ENCODE peak calls at places on chromosomes 1 and 21, in six cellular contexts. U is AG10803, L is PC-3, K is IMR-90, F is Caco-2, R is esophagus squamous epithelium. Y is an unnamed sample.

GRCh38 chr1:67031848-67032247 is 22.1 kb downstream of the SLC35D1 start:
- DNase-seq in U (no peak), F (no peak), K (no peak), L (no peak), R (no peak), Y (no peak)

GRCh38 chr1:32701951-32702598 is 495 bp downstream of the SYNC start:
- DNase-seq in U (peak; percentile 46), K (peak; percentile 33), L (peak; percentile 19), R (no peak), F (no peak), Y (peak; percentile 53)

GRCh38 chr1:7847599-7847998 is 5.3 kb downstream of the UTS2 start:
- DNase-seq in K (peak; percentile 93), R (no peak), U (peak; percentile 85), F (no peak), L (peak; percentile 55), Y (peak; percentile 56)

GRCh38 chr1:241972703-241973375 is 15.3 kb downstream of the BECN2 start:
- DNase-seq in K (no peak), R (no peak), L (no peak), F (peak; percentile 57), U (peak; percentile 42), Y (peak; percentile 15)

GRCh38 chr1:78651247-78651646 is 1.6 kb downstream of the IFI44 start:
- DNase-seq in U (peak; percentile 62), K (peak; percentile 13), F (no peak), R (no peak), L (no peak), Y (peak; percentile 59)

GRCh38 chr1:177208920-177209319 is 38.2 kb downstream of the BRINP2 start:
- DNase-seq in K (no peak), R (no peak), U (no peak), L (no peak), F (no peak), Y (no peak)

GRCh38 chr21:45856940-45857339 is 124.6 kb upstream of the COL6A1 start:
- DNase-seq in K (no peak), U (no peak), F (no peak), L (no peak), R (no peak), Y (no peak)

GRCh38 chr1:44705938-44706337 is 25.0 kb downstream of the RNU5D-1 start:
- DNase-seq in F (no peak), K (no peak), R (no peak), U (no peak), L (no peak), Y (no peak)

GRCh38 chr1:153494976-153495535 is 34.6 kb upstream of the S100A7 start:
- DNase-seq in U (peak; percentile 45), R (no peak), F (peak; percentile 82), L (peak; percentile 88), K (peak; percentile 52), Y (no peak)

GRCh38 chr1:119139857-119140176 is 636 bp downstream of the WARS2 start:
- DNase-seq in R (no peak), K (no peak), F (no peak), U (no peak), L (no peak), Y (no peak)

GRCh38 chr1:155509064-155509463 is 53.5 kb downstream of the ASH1L start:
- DNase-seq in U (no peak), L (no peak), R (no peak), F (no peak), K (no peak), Y (no peak)

GRCh38 chr1:248850124-248850523 is 8.8 kb downstream of the ZNF692 start:
- DNase-seq in U (no peak), F (no peak), L (no peak), K (no peak), R (no peak), Y (no peak)

GRCh38 chr1:209354111-209354839 is 229.2 kb upstream of the CAMK1G start:
- DNase-seq in R (no peak), F (peak; percentile 84), U (peak; percentile 91), K (peak; percentile 92), L (peak; percentile 98), Y (peak; percentile 80)

GRCh38 chr1:2452583-2453315 is 23.3 kb upstream of the PLCH2 start:
- DNase-seq in L (peak; percentile 25), R (no peak), K (peak; percentile 12), F (no peak), U (no peak), Y (no peak)

GRCh38 chr1:46546210-46546609 is 5.2 kb downstream of the KNCN start:
- DNase-seq in F (no peak), K (no peak), U (no peak), L (no peak), R (no peak), Y (no peak)

GRCh38 chr21:42200906-42201614 is 17.9 kb upstream of the ABCG1 start:
- DNase-seq in K (no peak), F (no peak), L (no peak), U (no peak), R (no peak), Y (no peak)

GRCh38 chr1:157363660-157364140 is 188.6 kb downstream of the FCRL5 start:
- DNase-seq in K (peak; percentile 22), U (peak; percentile 52), R (no peak), F (no peak), L (peak; percentile 69), Y (peak; percentile 69)

GRCh38 chr1:16068356-16069270 is 4.8 kb downstream of the FAM131C start:
- DNase-seq in K (peak; percentile 20), U (peak; percentile 34), L (no peak), F (no peak), R (no peak), Y (peak; percentile 44)

GRCh38 chr1:92834617-92835016 is 2.8 kb downstream of the RPL5 start:
- DNase-seq in R (no peak), U (no peak), F (no peak), L (no peak), K (no peak), Y (no peak)
- H3K4me3 ChIP-seq in R (no peak overlapping the region), U (no peak overlapping the region), F (no peak overlapping the region), L (peak overlapping the region; percentile 98), K (no peak overlapping the region), Y (peak overlapping the region; percentile 9)

DNA sequence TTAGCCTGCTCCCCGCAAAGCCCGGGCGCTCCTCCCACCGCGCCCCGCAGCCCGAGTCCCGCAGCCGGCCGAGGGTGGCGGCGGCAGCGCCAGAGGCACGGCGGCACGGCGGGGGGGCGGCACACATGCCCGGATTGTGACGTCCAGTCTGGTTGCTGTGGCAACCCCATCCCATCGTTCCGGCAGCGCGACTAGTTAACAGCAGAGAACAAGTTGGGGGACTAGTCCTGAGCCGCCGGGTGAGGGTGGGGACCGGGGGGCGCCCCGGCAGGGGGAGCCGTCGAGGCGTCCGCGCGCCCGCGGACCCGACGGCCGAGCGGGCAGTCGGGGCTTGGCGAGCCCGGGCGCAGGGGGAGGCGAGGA is at the start of gene CHD5:
- DNase-seq in L (peak; percentile 40), U (no peak), K (no peak), R (no peak), F (no peak), Y (peak; percentile 46)
- H3K4me3 ChIP-seq in L (peak within 1 kb of the TSS; percentile 57), U (no peak within 1 kb of the TSS), K (peak within 1 kb of the TSS; percentile 10), R (no peak within 1 kb of the TSS), F (peak within 1 kb of the TSS; percentile 28), Y (no peak within 1 kb of the TSS)

GRCh38 chr1:76425104-76425842 is 350.7 kb downstream of the ST6GALNAC3 start:
- DNase-seq in F (no peak), R (no peak), K (no peak), U (no peak), L (no peak), Y (no peak)
- H3K4me3 ChIP-seq in F (no peak overlapping the region), R (no peak overlapping the region), K (no peak overlapping the region), U (peak overlapping the region; percentile 20), L (no peak overlapping the region), Y (no peak overlapping the region)

GRCh38 chr21:38810826-38811164 is 5.1 kb downstream of the ETS2 start:
- DNase-seq in L (no peak), K (no peak), U (no peak), R (no peak), F (no peak), Y (no peak)
- H3K4me3 ChIP-seq in L (peak overlapping the region; percentile 88), K (no peak overlapping the region), U (no peak overlapping the region), R (peak overlapping the region; percentile 96), F (no peak overlapping the region), Y (no peak overlapping the region)